ENCODE peak calls at places on chromosomes 12 and 14, in seven cellular contexts. M is stimulated activated CD8-positive, alpha-beta memory T cell treated with anti-CD3 and anti-CD28 coated beads, Interleukin-7, amount 100 ng/mL, for 24 hours; V is iris pigment epithelial cell; S is stimulated activated effector memory CD8-positive, alpha-beta T cell treated with anti-CD3 and anti-CD28 coated beads, Interleukin-12 subunit alpha, Interleukin-12 subunit beta, amount 100 ng/mL, for 72 hours; Y is stimulated activated CD4-positive, alpha-beta T cell treated with anti-CD3 and anti-CD28 coated beads, Interleukin-15, amount 100 ng/mL, for 1 hour; N is amniotic stem cell; H is COR-L47. Q is an unnamed sample.

GRCh38 chr14:104749111-104749649 is 3.8 kb upstream of the SIVA1 start:
- DNase-seq in S (no peak), H (no peak), M (no peak), N (no peak), Y (no peak), V (peak; percentile 15), Q (no peak)

GRCh38 chr12:113016796-113017195 is 38.5 kb downstream of the OAS2 start:
- DNase-seq in H (no peak), Y (no peak), V (no peak), S (no peak), N (no peak), M (no peak), Q (no peak)

GRCh38 chr12:26704684-26705475 is 128.1 kb downstream of the ITPR2 start:
- DNase-seq in V (peak; percentile 56), N (no peak), Y (no peak), M (no peak), S (no peak), H (no peak), Q (no peak)

GRCh38 chr12:71665109-71665476 is 992 bp downstream of the THAP2 start:
- DNase-seq in S (no peak), N (no peak), H (no peak), V (no peak), M (no peak), Y (no peak), Q (no peak)

GRCh38 chr14:54396493-54397335 is at the start of gene CDKN3:
- DNase-seq in Y (peak; percentile 88), H (peak; percentile 99), V (peak; percentile 100), S (peak; percentile 87), M (peak; percentile 92), N (peak; percentile 99), Q (peak; percentile 92)

GRCh38 chr12:124422570-124423523 is 128.0 kb downstream of the RFLNA start:
- DNase-seq in Y (no peak), M (no peak), N (peak; percentile 84), H (peak; percentile 90), S (no peak), V (peak; percentile 89), Q (peak; percentile 85)

GRCh38 chr12:52004042-52004648 is 2.6 kb upstream of the TAMALIN start:
- DNase-seq in H (peak; percentile 82), Y (no peak), N (no peak), M (no peak), S (no peak), V (peak; percentile 43), Q (peak; percentile 35)

GRCh38 chr12:5200276-5201087 is 156.8 kb downstream of the KCNA5 start:
- DNase-seq in V (no peak), N (no peak), S (no peak), Y (no peak), M (no peak), H (peak; percentile 39), Q (no peak)

GRCh38 chr14:96285667-96286066 is 29.7 kb downstream of the BDKRB1 start:
- DNase-seq in S (no peak), H (no peak), M (no peak), Y (no peak), N (no peak), V (no peak), Q (no peak)

GRCh38 chr14:23033801-23034497 is 751 bp downstream of the PSMB5 start:
- DNase-seq in V (no peak), H (no peak), M (no peak), S (no peak), N (no peak), Y (no peak), Q (no peak)

GRCh38 chr12:106632797-106633450 is 50.1 kb downstream of the RFX4 start:
- DNase-seq in H (no peak), S (no peak), Y (no peak), N (no peak), M (no peak), V (peak; percentile 20), Q (peak; percentile 57)

GRCh38 chr12:5232291-5232690 is 188.6 kb downstream of the KCNA5 start:
- DNase-seq in S (no peak), V (no peak), H (peak; percentile 60), Y (no peak), M (no peak), N (no peak), Q (no peak)

GRCh38 chr14:60508707-60509437 is at the start of gene SIX6:
- DNase-seq in S (no peak), V (peak; percentile 25), H (peak; percentile 64), N (no peak), M (no peak), Y (no peak), Q (no peak)

GRCh38 chr14:29927596-29928341 is at the start of gene PRKD1:
- DNase-seq in S (no peak), N (peak; percentile 40), Y (no peak), V (peak; percentile 67), H (peak; percentile 58), M (no peak), Q (no peak)

Q was measured in RCC 7860.